ENCODE peak calls at places on chromosomes 5 and 9, in eight cellular contexts. J, O, P, W, X, L, F and H are unnamed samples.

GRCh38 chr9:115018547-115019435 is 88.4 kb upstream of the TNFSF8 start:
- DNase-seq in J (no peak), O (no peak), P (no peak), W (no peak), X (no peak), L (no peak), F (no peak), H (no peak)

GRCh38 chr5:65539827-65540226 is 23.1 kb downstream of the CENPK start:
- DNase-seq in J (no peak), O (no peak), P (no peak), W (no peak), X (no peak), L (no peak), F (no peak), H (no peak)

GRCh38 chr5:8905021-8905420 is 640.9 kb downstream of the SEMA5A start:
- DNase-seq in J (no peak), O (peak), P (no peak), W (no peak), X (no peak), L (no peak), F (peak), H (no peak)

GRCh38 chr5:141816598-141817399 is 61.4 kb downstream of the PCDH1 start:
- DNase-seq in J (no peak), O (no peak), P (no peak), W (no peak), X (no peak), L (no peak), F (peak), H (no peak)

GRCh38 chr5:59007460-59008063 is 424.7 kb downstream of the RAB3C start:
- DNase-seq in J (peak), O (peak), P (no peak), W (peak), X (no peak), L (no peak), F (peak), H (no peak)

GRCh38 chr5:143135832-143136551 is 267.5 kb downstream of the NR3C1 start:
- DNase-seq in J (no peak), O (no peak), P (no peak), W (no peak), X (no peak), L (no peak), F (no peak), H (no peak)

GRCh38 chr5:21711854-21712752 is 1141.0 kb downstream of the CDH12 start:
- DNase-seq in J (no peak), O (no peak), P (no peak), W (no peak), X (no peak), L (no peak), F (no peak), H (no peak)

GRCh38 chr5:1547236-1547635 is 23.5 kb upstream of the LPCAT1 start:
- DNase-seq in J (no peak), O (no peak), P (no peak), W (no peak), X (no peak), L (no peak), F (no peak), H (no peak)

GRCh38 chr5:153974131-153974812 is 64.4 kb downstream of the FAM114A2 start:
- DNase-seq in J (peak), O (peak), P (peak), W (peak), X (no peak), L (no peak), F (peak), H (no peak)

GRCh38 chr9:120767451-120767850 is 25.8 kb downstream of the FBXW2 start:
- DNase-seq in J (no peak), O (peak), P (no peak), W (no peak), X (no peak), L (no peak), F (no peak), H (no peak)

GRCh38 chr5:149962601-149963300 is 2.2 kb downstream of the SLC26A2 start:
- DNase-seq in J (no peak), O (no peak), P (no peak), W (no peak), X (no peak), L (no peak), F (peak), H (no peak)

GRCh38 chr9:111898331-111899096 is 1.9 kb downstream of the UGCG start:
- DNase-seq in J (no peak), O (no peak), P (no peak), W (no peak), X (no peak), L (no peak), F (peak), H (no peak)

GRCh38 chr9:75996726-75997125 is 106.3 kb downstream of the PCSK5 start:
- DNase-seq in J (no peak), O (peak), P (no peak), W (no peak), X (no peak), L (no peak), F (no peak), H (no peak)

GRCh38 chr9:5178126-5178805 is 7.2 kb downstream of the INSL6 start:
- DNase-seq in J (no peak), O (no peak), P (no peak), W (no peak), X (no peak), L (no peak), F (peak), H (no peak)

GRCh38 chr9:91992636-91993035 is 42.6 kb upstream of the ROR2 start:
- DNase-seq in J (no peak), O (no peak), P (no peak), W (no peak), X (no peak), L (no peak), F (peak), H (no peak)

GRCh38 chr9:113992994-113993393 is 85.1 kb downstream of the AMBP start:
- DNase-seq in J (no peak), O (no peak), P (no peak), W (no peak), X (peak), L (no peak), F (no peak), H (no peak)

GRCh38 chr9:29697011-29697410 is 2123.7 kb upstream of the C9orf72 start:
- DNase-seq in J (no peak), O (no peak), P (no peak), W (no peak), X (no peak), L (no peak), F (no peak), H (no peak)

GRCh38 chr9:36357639-36358038 is 42.4 kb downstream of the RNF38 start:
- DNase-seq in J (no peak), O (no peak), P (no peak), W (no peak), X (no peak), L (no peak), F (no peak), H (no peak)